ENCODE peak calls at places on chromosomes 6 and 20, in nine cellular contexts. Y, C, F, Z, L, E, K, R and M are unnamed samples.

GRCh38 chr6:35160642-35161041 is 19.5 kb upstream of the TCP11 start:
- DNase-seq in Y (no peak), C (no peak), F (no peak), Z (no peak), L (no peak), E (no peak), K (no peak), R (no peak), M (no peak)

GRCh38 chr20:9912858-9913434 is 74.1 kb upstream of the PAK5 start:
- DNase-seq in Y (no peak), C (peak; percentile 53), F (peak; percentile 39), Z (peak; percentile 57), L (peak; percentile 46), E (peak; percentile 63), K (peak; percentile 32), R (peak; percentile 59), M (peak; percentile 59)

GRCh38 chr6:87682310-87682709 is 19.7 kb downstream of the AKIRIN2 start:
- DNase-seq in Y (no peak), C (no peak), F (no peak), Z (no peak), L (no peak), E (no peak), K (no peak), R (no peak), M (no peak)

GRCh38 chr20:3753098-3753497 is 14.5 kb downstream of the ADISSP start:
- DNase-seq in Y (no peak), C (peak; percentile 60), F (no peak), Z (peak; percentile 85), L (peak; percentile 77), E (no peak), K (peak; percentile 78), R (peak; percentile 84), M (peak; percentile 76)

GRCh38 chr6:28212510-28213212 is 12.4 kb upstream of the ZSCAN9 start:
- DNase-seq in Y (no peak), C (peak; percentile 28), F (peak; percentile 85), Z (peak; percentile 87), L (peak; percentile 96), E (peak; percentile 78), K (no peak), R (peak; percentile 58), M (peak; percentile 73)

GRCh38 chr20:36482044-36482473 is 59.3 kb upstream of the MYL9 start:
- DNase-seq in Y (peak; percentile 90), C (no peak), F (no peak), Z (no peak), L (no peak), E (no peak), K (no peak), R (no peak), M (no peak)

GRCh38 chr20:12012241-12013222 is 94.8 kb downstream of the BTBD3 start:
- DNase-seq in Y (no peak), C (peak; percentile 8), F (peak; percentile 64), Z (peak; percentile 65), L (peak; percentile 70), E (peak; percentile 81), K (no peak), R (peak; percentile 69), M (peak; percentile 52)

GRCh38 chr6:33392168-33392947 is 735 bp downstream of the KIFC1 start:
- DNase-seq in Y (no peak), C (no peak), F (no peak), Z (no peak), L (peak; percentile 40), E (peak; percentile 26), K (no peak), R (peak; percentile 19), M (no peak)

GRCh38 chr6:84967389-84967788 is 203.0 kb upstream of the TBX18 start:
- DNase-seq in Y (no peak), C (peak; percentile 42), F (peak; percentile 15), Z (peak; percentile 65), L (peak; percentile 57), E (peak; percentile 33), K (no peak), R (peak; percentile 73), M (peak; percentile 10)

GRCh38 chr20:56352656-56353055 is 6.1 kb upstream of the FAM210B start:
- DNase-seq in Y (no peak), C (no peak), F (no peak), Z (no peak), L (no peak), E (no peak), K (no peak), R (no peak), M (no peak)

GRCh38 chr6:93896081-93896480 is 476.7 kb upstream of the EPHA7 start:
- DNase-seq in Y (no peak), C (no peak), F (no peak), Z (no peak), L (no peak), E (no peak), K (no peak), R (no peak), M (no peak)

GRCh38 chr6:154292855-154293519 is 63.6 kb downstream of the IPCEF1 start:
- DNase-seq in Y (no peak), C (no peak), F (peak; percentile 49), Z (peak; percentile 42), L (peak; percentile 77), E (no peak), K (no peak), R (peak; percentile 67), M (no peak)

GRCh38 chr6:37904590-37904989 is 85.1 kb downstream of the ZFAND3 start:
- DNase-seq in Y (no peak), C (no peak), F (no peak), Z (no peak), L (no peak), E (no peak), K (no peak), R (no peak), M (no peak)

GRCh38 chr6:37906121-37906520 is 86.6 kb downstream of the ZFAND3 start:
- DNase-seq in Y (no peak), C (no peak), F (no peak), Z (no peak), L (no peak), E (no peak), K (no peak), R (no peak), M (no peak)

GRCh38 chr6:37897819-37898534 is 78.5 kb downstream of the ZFAND3 start:
- DNase-seq in Y (no peak), C (no peak), F (no peak), Z (no peak), L (no peak), E (no peak), K (no peak), R (no peak), M (no peak)

DNA sequence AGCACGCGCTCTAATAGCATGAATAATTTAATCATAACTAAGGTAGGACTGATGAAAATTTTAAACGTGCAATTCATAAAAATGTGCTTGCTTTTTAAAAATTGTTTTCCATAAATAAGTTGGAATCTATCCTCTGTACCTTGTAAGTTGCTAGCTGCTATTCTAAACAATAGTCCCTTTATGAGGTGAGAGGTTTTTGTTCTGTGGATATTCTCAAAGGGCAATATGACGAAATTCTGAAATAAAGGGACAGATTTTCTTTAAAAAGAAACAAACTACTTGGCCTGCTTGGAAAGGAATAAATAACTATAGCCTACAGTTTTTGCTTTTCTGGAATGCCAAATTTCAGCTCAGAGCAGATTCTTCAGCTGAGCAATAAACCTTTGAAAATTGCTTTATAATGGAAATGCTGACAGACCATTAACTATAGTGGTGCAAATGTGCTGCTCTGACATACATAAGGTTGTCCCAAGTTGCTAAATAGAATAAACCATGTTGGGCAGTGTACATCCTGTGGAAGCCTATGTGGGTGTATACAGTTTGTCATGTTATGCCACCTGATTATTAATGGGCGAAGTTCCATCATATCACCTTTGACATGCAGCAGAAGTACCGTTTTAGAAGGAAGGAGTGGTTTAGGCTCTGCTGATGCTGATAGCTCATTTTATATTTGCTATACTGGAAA is 84.3 kb downstream of the ZFAND3 start:
- DNase-seq in Y (no peak), C (no peak), F (no peak), Z (no peak), L (no peak), E (no peak), K (no peak), R (no peak), M (no peak)
- TF ChIP-seq CTCF in Y (no peak), C (no peak), F (no peak), Z (no peak), L (no peak), E (no peak), K (no peak), R (no peak), M (no peak)

GRCh38 chr6:165894228-165894825 is 231.3 kb upstream of the PDE10A start:
- DNase-seq in Y (no peak), C (no peak), F (no peak), Z (no peak), L (no peak), E (no peak), K (peak; percentile 3), R (no peak), M (no peak)

GRCh38 chr6:165890404-165890735 is 227.3 kb upstream of the PDE10A start:
- DNase-seq in Y (no peak), C (no peak), F (no peak), Z (no peak), L (no peak), E (no peak), K (no peak), R (no peak), M (no peak)

GRCh38 chr6:165889636-165890403 is 226.8 kb upstream of the PDE10A start:
- DNase-seq in Y (no peak), C (peak; percentile 54), F (peak; percentile 31), Z (peak; percentile 43), L (no peak), E (no peak), K (peak; percentile 62), R (peak; percentile 72), M (peak; percentile 62)

GRCh38 chr6:165893431-165893830 is 230.4 kb upstream of the PDE10A start:
- DNase-seq in Y (no peak), C (no peak), F (no peak), Z (no peak), L (no peak), E (no peak), K (no peak), R (no peak), M (no peak)

GRCh38 chr6:165891320-165891719 is 228.3 kb upstream of the PDE10A start:
- DNase-seq in Y (no peak), C (no peak), F (no peak), Z (no peak), L (no peak), E (no peak), K (peak; percentile 15), R (no peak), M (no peak)
- TF ChIP-seq CTCF in Y (no peak), C (no peak), F (no peak), Z (no peak), L (no peak), E (no peak), K (no peak), R (no peak), M (no peak)

DNA sequence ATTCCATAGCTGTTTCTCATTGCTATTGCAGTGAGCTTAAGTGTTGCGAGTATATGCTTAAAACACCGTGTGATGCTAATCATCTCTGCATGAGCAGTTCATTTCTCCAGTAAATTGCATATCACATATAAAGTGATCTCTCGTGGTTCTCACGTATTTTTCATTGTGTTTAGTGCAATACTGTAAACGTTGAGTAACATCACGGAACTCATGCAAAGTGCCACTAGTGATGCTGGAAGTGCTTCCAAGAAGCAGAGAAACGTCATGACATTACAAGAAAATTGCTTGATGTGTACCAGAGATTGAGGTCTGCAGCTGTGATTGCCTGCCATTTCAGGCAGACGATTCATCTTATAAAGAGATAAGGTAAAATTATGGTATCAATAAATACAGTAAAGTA is 830.4 kb downstream of the GRIK2 start:
- DNase-seq in Y (no peak), C (no peak), F (no peak), Z (no peak), L (no peak), E (no peak), K (no peak), R (no peak), M (no peak)
- TF ChIP-seq CTCF in Y (no peak), C (no peak), F (no peak), Z (no peak), L (no peak), E (no peak), K (no peak), R (no peak), M (no peak)

GRCh38 chr6:156359912-156360311 is 417.3 kb upstream of the ARID1B start:
- DNase-seq in Y (no peak), C (no peak), F (no peak), Z (no peak), L (no peak), E (no peak), K (no peak), R (no peak), M (peak; percentile 54)
- TF ChIP-seq CTCF in Y (no peak), C (peak; percentile 21), F (no peak), Z (no peak), L (no peak), E (peak; percentile 11), K (no peak), R (no peak), M (peak; percentile 79)